ENCODE peak calls at places on chromosomes 1 and 21, in nine cellular contexts. I is body of pancreas; P is CD4-positive, CD25-positive, alpha-beta regulatory T cell; L is upper lobe of right lung; Q is A549; N is heart left ventricle; B is aorta; T is lung; K is heart right ventricle. D is an unnamed sample. For H3K9me3, the result is how much of the 10 kb centered on the place peaks cover.

GRCh38 chr1:227785812-227786608 is 29.5 kb upstream of the PRSS38 start:
- DNase-seq in I (peak), P (no peak), L (no peak), Q (no peak), N (no peak), B (no peak), T (peak), K (no peak), D (peak)

GRCh38 chr1:204285438-204286322 is 71.9 kb upstream of the GOLT1A start:
- DNase-seq in I (no peak), P (no peak), L (no peak), Q (no peak), N (no peak), B (no peak), T (no peak), K (no peak), D (no peak)

GRCh38 chr21:43686811-43687565 is 27.6 kb downstream of the RRP1B start:
- DNase-seq in I (no peak), P (no peak), L (no peak), Q (no peak), N (no peak), B (no peak), T (no peak), K (no peak), D (no peak)

GRCh38 chr1:17304155-17304826 is 3.7 kb upstream of the PADI4 start:
- DNase-seq in I (no peak), P (no peak), L (peak), Q (no peak), N (no peak), B (no peak), T (no peak), K (no peak), D (no peak)

GRCh38 chr1:17265162-17265561 is 16.3 kb downstream of the PADI3 start:
- DNase-seq in I (no peak), P (no peak), L (no peak), Q (peak), N (no peak), B (no peak), T (no peak), K (no peak), D (no peak)

GRCh38 chr1:12528021-12528852 is 89.8 kb downstream of the DHRS3 start:
- DNase-seq in I (peak), P (no peak), L (peak), Q (peak), N (no peak), B (peak), T (peak), K (no peak), D (peak)

GRCh38 chr1:87941292-87941946 is 612.7 kb downstream of the LMO4 start:
- DNase-seq in I (no peak), P (no peak), L (no peak), Q (no peak), N (no peak), B (no peak), T (no peak), K (no peak), D (no peak)

GRCh38 chr21:26115899-26116298 is 54.7 kb downstream of the APP start:
- DNase-seq in I (no peak), P (no peak), L (no peak), Q (peak), N (no peak), B (no peak), T (no peak), K (no peak), D (no peak)

GRCh38 chr1:231636157-231636556 is 9.6 kb downstream of the DISC1 start:
- DNase-seq in I (no peak), P (no peak), L (no peak), Q (peak), N (no peak), B (no peak), T (no peak), K (no peak), D (no peak)

GRCh38 chr1:1092890-1093609 is 18.9 kb upstream of the RNF223 start:
- DNase-seq in I (no peak), P (no peak), L (no peak), Q (no peak), N (no peak), B (no peak), T (no peak), K (no peak), D (no peak)

GRCh38 chr1:160681067-160681890 is 30.3 kb downstream of the CD48 start:
- DNase-seq in I (peak), P (peak), L (peak), Q (peak), N (peak), B (peak), T (peak), K (peak), D (peak)

GRCh38 chr21:37767984-37768383 is 148.3 kb downstream of the KCNJ6 start:
- DNase-seq in I (no peak), P (no peak), L (no peak), Q (no peak), N (no peak), B (no peak), T (no peak), K (no peak), D (no peak)

GRCh38 chr21:32812035-32812434 is 40.5 kb upstream of the PAXBP1 start:
- DNase-seq in I (no peak), P (no peak), L (no peak), Q (no peak), N (peak), B (no peak), T (no peak), K (no peak), D (no peak)

GRCh38 chr1:157734328-157734727 is 33.8 kb upstream of the FCRL3 start:
- DNase-seq in I (no peak), P (no peak), L (no peak), Q (no peak), N (peak), B (no peak), T (no peak), K (peak), D (no peak)

GRCh38 chr1:247855911-247856310 is 1.1 kb upstream of the TRIM58 start:
- DNase-seq in I (no peak), P (no peak), L (no peak), Q (no peak), N (no peak), B (no peak), T (no peak), K (no peak), D (no peak)
- H3K9me3 ChIP-seq in I (under half), P (under half), L (under half), Q (under half), N (under half), B (under half), T (under half), K (under half), D (under half)

DNA sequence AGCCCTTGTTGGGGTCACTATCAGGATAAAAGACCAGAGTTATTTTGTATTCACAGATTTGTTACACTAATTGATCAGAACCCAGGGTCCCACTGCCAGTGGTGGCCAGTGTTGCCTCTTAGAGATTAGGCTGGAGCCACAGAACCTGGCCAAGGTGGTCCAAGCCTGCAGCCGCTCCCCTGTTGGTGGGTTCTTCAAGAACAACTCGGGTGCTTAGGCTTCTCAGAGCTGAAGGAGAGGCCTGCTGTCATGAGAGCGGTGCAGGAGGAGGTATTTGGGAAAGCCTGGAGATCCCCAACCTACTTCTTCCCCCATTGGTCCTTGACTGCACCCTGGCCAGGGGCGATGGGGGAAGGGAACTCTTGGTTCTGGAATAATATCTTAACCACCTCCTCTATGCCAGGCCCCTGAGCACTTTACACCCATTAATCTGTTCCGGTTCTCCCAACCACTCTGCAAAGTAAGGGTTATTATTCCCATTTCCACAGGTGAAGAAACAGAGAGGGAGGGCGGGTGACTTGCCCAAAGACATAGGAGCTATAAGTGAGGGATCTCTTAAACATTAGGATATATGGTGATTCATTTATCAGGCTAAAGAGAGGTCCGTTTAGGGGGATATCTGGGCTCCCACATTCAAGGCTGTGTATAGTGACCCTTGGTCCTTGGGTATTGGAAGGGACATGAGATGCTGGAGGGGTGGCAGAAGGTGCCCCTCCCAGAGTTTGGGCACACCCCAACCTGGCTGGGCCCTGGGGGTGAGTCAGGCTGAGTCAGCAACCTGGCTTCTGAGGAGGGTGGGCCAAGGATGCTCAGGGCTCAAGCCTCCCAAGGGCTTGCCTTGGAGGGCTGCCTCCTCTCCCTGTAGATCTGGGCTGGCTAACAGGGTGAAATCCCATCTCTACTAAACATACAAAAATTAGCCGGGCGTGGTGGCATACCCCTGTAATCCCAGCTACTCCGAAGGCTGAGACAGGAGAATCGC is 5.1 kb downstream of the TRNP1 start:
- DNase-seq in I (no peak), P (no peak), L (no peak), Q (peak), N (no peak), B (no peak), T (no peak), K (no peak), D (no peak)
- H3K4me3 ChIP-seq in I (no peak), P (no peak), L (no peak), Q (peak), N (no peak), B (no peak), T (no peak), K (no peak), D (no peak)

DNA sequence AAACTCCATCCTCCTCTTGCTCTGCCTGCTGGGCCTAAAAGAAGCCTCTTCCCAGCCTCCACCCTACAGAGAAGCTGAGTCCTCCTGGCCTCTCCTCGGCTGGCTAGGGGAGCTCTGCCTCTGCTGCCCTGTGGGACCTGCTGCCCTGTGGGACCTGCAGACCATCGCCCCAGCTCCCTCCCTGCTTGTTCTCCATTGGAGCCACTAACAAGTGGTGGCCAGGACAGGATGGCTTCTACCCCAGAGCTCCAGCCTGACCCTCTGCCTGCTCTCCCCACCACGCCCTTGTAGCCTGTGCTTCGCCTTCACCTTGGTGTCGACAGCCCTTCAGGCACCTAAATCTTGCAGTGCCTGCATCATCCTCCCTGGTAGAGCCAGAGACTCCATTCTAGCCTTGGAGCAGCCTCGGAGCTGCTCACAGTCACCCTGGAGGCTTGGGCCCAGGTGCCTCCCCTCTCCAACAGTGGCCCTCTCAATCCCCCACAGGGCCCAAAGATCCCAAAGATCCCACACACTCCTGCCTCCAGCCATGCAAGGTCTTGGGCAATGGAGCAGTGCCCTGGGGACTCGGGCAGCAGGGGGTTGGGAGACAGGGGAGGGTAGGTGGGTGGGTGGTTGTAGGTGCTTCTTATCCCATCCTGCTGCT is 3.0 kb downstream of the EPS8L3 start:
- DNase-seq in I (peak), P (no peak), L (peak), Q (no peak), N (peak), B (peak), T (no peak), K (no peak), D (peak)
- H3K9me3 ChIP-seq in I (under half), P (under half), L (under half), Q (under half), N (under half), B (under half), T (under half), K (under half), D (under half)

DNA sequence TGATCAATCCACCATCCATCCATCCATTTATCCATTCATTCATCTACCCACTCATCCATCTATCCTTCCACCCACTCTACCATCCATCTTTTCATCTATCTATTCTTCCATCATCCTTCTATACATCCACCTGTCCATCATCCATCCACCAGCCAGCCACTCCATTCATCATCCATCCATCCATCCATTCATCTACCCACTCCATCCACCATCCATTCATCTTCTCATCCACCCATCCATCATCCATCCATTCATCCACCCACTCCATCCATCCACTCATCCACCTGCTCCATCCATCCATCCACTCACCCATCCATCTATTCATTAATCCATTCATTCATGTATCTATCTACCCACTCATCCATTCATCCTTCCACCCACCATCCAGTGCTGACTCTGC is 127.9 kb upstream of the TMPRSS2 start:
- DNase-seq in I (no peak), P (no peak), L (no peak), Q (no peak), N (no peak), B (no peak), T (no peak), K (no peak), D (no peak)
- H3K4me3 ChIP-seq in I (no peak), P (no peak), L (no peak), Q (no peak), N (no peak), B (no peak), T (no peak), K (no peak), D (no peak)

D was measured in colonic mucosa.